ENCODE peak calls at places on chromosome 10, in four cellular contexts. M, G, D and Q are unnamed samples.

GRCh38 chr10:66869635-66870034 is 56.2 kb upstream of the LRRTM3 start:
- DNase-seq in M (no peak), G (no peak), D (no peak), Q (no peak)

GRCh38 chr10:5532618-5533097 is 7.9 kb downstream of the CALML3 start:
- DNase-seq in M (peak; percentile 53), G (no peak), D (no peak), Q (no peak)

GRCh38 chr10:8794860-8795259 is 740.4 kb downstream of the GATA3 start:
- DNase-seq in M (no peak), G (no peak), D (no peak), Q (no peak)

GRCh38 chr10:3924344-3924743 is 139.3 kb upstream of the KLF6 start:
- DNase-seq in M (no peak), G (peak; percentile 88), D (no peak), Q (peak; percentile 24)

GRCh38 chr10:112227331-112227961 is 43.9 kb upstream of the GPAM start:
- DNase-seq in M (no peak), G (peak; percentile 15), D (no peak), Q (no peak)

GRCh38 chr10:20993387-20994170 is 96.5 kb upstream of the NEBL start:
- DNase-seq in M (no peak), G (peak; percentile 78), D (no peak), Q (no peak)

GRCh38 chr10:86349474-86349873 is 17.1 kb downstream of the GRID1 start:
- DNase-seq in M (no peak), G (no peak), D (no peak), Q (no peak)

GRCh38 chr10:14513061-14513460 is 182.3 kb upstream of the FRMD4A start:
- DNase-seq in M (no peak), G (no peak), D (no peak), Q (no peak)

GRCh38 chr10:93947055-93947454 is 46.7 kb upstream of the PLCE1 start:
- DNase-seq in M (no peak), G (peak; percentile 55), D (no peak), Q (peak; percentile 60)

GRCh38 chr10:22086730-22087364 is 83.3 kb upstream of the DNAJC1 start:
- DNase-seq in M (peak; percentile 76), G (peak; percentile 87), D (no peak), Q (peak; percentile 10)

GRCh38 chr10:127044191-127044590 is 139.0 kb downstream of the DOCK1 start:
- DNase-seq in M (no peak), G (no peak), D (no peak), Q (no peak)

DNA sequence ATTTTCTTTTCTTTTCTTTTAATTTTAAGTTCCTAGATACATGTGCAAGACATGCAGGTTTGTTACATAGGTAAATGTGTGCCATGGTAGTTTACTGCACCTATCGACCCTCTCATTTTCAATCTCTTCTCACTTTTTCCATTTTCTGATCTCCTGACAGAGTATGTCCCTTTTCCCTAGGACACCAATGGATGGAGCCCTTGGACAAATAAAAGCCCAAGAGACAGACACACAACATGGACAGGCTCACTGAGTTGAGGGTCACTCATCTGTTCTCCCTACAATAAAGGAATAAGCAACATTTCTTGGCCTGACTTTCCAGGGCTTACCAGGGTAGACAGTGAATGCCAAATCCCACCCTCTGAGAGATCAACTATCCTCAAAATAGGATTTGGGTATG is 15.2 kb upstream of the UBE2D1 start:
- DNase-seq in M (no peak), G (no peak), D (no peak), Q (no peak)
- TF ChIP-seq CTCF in M (no peak), G (no peak), D (no peak), Q (no peak)

GRCh38 chr10:60367014-60367413 is 22.7 kb downstream of the ANK3 start:
- DNase-seq in M (no peak), G (no peak), D (no peak), Q (no peak)
- H3K4me3 ChIP-seq in M (no peak overlapping the region), G (no peak overlapping the region), D (no peak overlapping the region), Q (no peak overlapping the region)

DNA sequence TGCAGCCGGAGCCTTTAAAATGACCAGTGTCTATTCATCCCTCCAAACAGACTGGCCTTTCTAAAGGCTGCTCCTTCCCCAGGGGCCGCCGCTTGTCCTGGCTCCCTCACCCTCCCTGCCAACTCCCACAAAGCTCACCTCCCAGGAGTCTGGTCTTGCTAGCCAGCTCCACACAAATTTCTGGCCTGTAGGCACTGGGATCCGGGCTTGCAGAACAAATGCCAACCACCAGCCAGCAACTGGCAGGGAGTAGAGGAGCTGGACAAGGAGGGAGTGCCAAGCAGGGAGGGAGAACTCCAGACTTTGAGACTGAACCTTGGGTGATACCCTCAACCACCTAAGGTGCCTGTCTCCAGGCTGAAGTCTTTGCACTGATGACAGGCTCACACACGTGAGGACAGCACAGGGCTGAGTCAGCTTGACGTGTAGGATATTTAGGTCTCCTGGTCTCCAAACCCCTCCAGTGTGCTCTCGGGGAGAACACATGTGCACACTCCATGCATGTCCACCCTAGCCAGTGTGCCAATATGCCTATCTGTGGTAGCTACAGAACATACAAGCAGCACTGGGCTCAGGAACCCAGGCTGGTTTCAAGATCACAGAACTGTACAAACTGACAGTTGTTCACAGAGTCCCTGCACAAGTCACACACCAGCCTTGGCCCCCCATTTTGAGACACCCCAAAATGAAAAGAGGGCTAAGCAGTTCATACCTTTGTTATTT is 6.0 kb downstream of the PAX2 start:
- DNase-seq in M (no peak), G (no peak), D (no peak), Q (no peak)
- H3K27me3 ChIP-seq in M (peaks cover 11% of the 10 kb centered on the region), G (peaks cover 75% of the 10 kb centered on the region), D (peaks cover 32% of the 10 kb centered on the region), Q (peaks cover 96% of the 10 kb centered on the region)

GRCh38 chr10:91479583-91479982 is 69.4 kb downstream of the HECTD2 start:
- DNase-seq in M (no peak), G (peak; percentile 2), D (no peak), Q (no peak)
- TF ChIP-seq CTCF in M (no peak), G (no peak), D (no peak), Q (no peak)

GRCh38 chr10:110215751-110216150 is 8.3 kb downstream of the MXI1 start:
- DNase-seq in M (no peak), G (no peak), D (no peak), Q (no peak)

GRCh38 chr10:110216942-110217341 is 9.5 kb downstream of the MXI1 start:
- DNase-seq in M (no peak), G (no peak), D (no peak), Q (no peak)

GRCh38 chr10:110216240-110216639 is 8.8 kb downstream of the MXI1 start:
- DNase-seq in M (no peak), G (no peak), D (no peak), Q (no peak)

GRCh38 chr10:110218627-110219026 is 11.2 kb downstream of the MXI1 start:
- DNase-seq in M (no peak), G (no peak), D (no peak), Q (no peak)

DNA sequence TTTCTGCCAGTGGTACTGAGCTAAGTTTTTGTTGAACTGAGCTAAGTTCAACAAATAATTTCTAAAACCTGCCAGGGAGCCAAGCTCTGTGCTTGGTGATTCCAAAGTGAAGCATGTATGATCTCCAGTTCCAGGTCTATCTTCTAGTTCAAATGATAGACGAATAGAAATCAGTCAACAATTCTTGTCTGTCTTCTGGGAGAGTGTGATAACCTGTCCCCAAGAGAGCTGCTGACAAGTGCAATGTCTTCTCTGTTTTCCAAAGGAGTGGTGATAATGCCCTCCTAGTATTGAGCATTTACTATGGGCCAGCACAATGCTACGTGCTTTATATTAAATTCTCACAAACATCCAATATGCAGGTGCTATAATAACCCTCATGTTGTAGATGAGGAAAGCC is 10.2 kb downstream of the MXI1 start:
- DNase-seq in M (no peak), G (no peak), D (no peak), Q (no peak)
- H3K4me3 ChIP-seq in M (no peak overlapping the region), G (no peak overlapping the region), D (no peak overlapping the region), Q (no peak overlapping the region)

GRCh38 chr10:101165736-101166135 is 34.6 kb downstream of the TLX1 start:
- DNase-seq in M (no peak), G (no peak), D (no peak), Q (no peak)
- H3K27me3 ChIP-seq in M (no peaks in the 10 kb centered on the region), G (peaks cover 14% of the 10 kb centered on the region), D (peaks cover 2% of the 10 kb centered on the region), Q (peaks cover 18% of the 10 kb centered on the region)

DNA sequence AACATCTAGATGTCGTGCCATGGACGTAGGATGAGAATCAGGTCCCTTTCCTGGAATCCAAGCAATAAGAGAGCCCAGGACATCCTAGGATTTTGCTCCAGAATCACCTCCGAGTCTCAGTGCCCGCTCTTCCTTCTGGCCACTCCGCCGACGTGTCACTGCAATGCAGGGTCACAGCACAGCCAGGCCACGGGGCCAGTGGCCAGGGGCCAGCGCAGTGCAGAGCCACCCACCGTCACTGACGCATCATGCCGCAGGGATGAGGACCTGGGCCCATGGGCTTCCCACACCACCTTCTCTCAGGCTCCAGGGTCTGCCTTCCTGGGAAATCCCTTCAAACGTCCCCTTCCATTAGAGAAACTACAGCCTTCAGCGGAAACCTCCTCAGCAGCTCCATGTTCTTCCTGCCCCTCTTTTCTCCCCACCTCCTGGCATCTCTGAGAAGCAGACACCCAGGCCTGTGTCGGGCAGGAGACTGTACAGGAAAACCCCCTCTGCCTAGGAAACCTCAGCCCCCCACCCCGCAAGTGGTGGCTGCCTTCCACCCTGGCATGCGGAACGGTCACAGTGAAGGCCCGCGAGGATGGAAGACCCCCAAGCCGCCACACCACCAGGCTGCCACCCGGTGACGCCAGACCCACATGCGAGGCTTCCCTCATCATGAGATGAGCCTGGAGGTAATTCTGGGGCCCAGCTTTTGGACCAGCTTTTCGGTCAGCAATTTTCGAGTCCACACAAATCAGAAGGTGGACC is 32.1 kb downstream of the STK32C start:
- DNase-seq in M (no peak), G (no peak), D (no peak), Q (no peak)
- TF ChIP-seq CTCF in M (no peak), G (no peak), D (no peak), Q (no peak)

DNA sequence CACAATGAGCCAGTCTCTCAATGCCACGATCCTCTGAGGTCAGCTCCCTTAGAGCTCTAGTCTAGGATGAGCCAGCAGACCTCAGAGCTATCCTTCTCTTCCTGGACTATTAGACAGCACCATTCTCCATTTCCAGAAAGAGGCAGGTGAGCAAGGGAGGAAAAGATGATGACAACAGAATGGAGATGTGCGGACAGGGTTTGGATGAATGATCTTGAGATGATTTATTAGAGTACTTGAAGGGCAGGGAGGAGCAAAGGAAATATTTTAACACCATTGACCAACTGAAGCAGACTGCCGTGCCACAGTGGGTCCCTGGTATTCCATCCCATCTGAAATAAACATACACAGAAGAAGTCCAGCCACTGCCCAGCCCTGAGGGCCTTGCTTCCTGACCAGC is 94.3 kb downstream of the CFAP58 start:
- DNase-seq in M (no peak), G (no peak), D (no peak), Q (no peak)
- H3K4me3 ChIP-seq in M (no peak overlapping the region), G (no peak overlapping the region), D (no peak overlapping the region), Q (no peak overlapping the region)